ENCODE peak calls at places on chromosome 10, in six cellular contexts. Q, T, Z, O, R and L are unnamed samples.

GRCh38 chr10:133271521-133272300 is 5.0 kb downstream of the ADAM8 start:
- DNase-seq in Q (no peak), T (no peak), Z (no peak), O (no peak), R (no peak), L (no peak)

GRCh38 chr10:97188234-97188847 is 2.6 kb upstream of the SLIT1 start:
- DNase-seq in Q (no peak), T (peak; percentile 73), Z (no peak), O (no peak), R (no peak), L (no peak)

GRCh38 chr10:23755557-23755956 is 316.7 kb downstream of the OTUD1 start:
- DNase-seq in Q (no peak), T (no peak), Z (no peak), O (no peak), R (no peak), L (peak; percentile 9)

GRCh38 chr10:50393784-50394183 is 142.5 kb upstream of the ASAH2 start:
- DNase-seq in Q (no peak), T (no peak), Z (no peak), O (no peak), R (peak; percentile 44), L (no peak)

GRCh38 chr10:90087197-90088007 is 386.0 kb downstream of the KIF20B start:
- DNase-seq in Q (no peak), T (no peak), Z (no peak), O (no peak), R (no peak), L (peak; percentile 11)

GRCh38 chr10:129491123-129491734 is 24.2 kb downstream of the MGMT start:
- DNase-seq in Q (no peak), T (no peak), Z (peak; percentile 30), O (no peak), R (peak; percentile 27), L (peak; percentile 46)

GRCh38 chr10:43233601-43234430 is 33.0 kb downstream of the RASGEF1A start:
- DNase-seq in Q (no peak), T (no peak), Z (no peak), O (no peak), R (no peak), L (no peak)

GRCh38 chr10:30770816-30771215 is 141.3 kb upstream of the LYZL2 start:
- DNase-seq in Q (no peak), T (no peak), Z (no peak), O (no peak), R (no peak), L (no peak)

GRCh38 chr10:63865210-63865609 is 344.0 kb downstream of the REEP3 start:
- DNase-seq in Q (no peak), T (no peak), Z (no peak), O (no peak), R (no peak), L (no peak)

GRCh38 chr10:86437447-86437846 is 70.9 kb upstream of the GRID1 start:
- DNase-seq in Q (no peak), T (no peak), Z (no peak), O (no peak), R (no peak), L (peak; percentile 19)

GRCh38 chr10:90963331-90963730 is 42.4 kb upstream of the ANKRD1 start:
- DNase-seq in Q (no peak), T (no peak), Z (no peak), O (no peak), R (no peak), L (no peak)

GRCh38 chr10:58969578-58969977 is 206.9 kb upstream of the PHYHIPL start:
- DNase-seq in Q (no peak), T (no peak), Z (no peak), O (peak; percentile 5), R (no peak), L (no peak)

GRCh38 chr10:123743441-123744225 is 77.5 kb downstream of the GPR26 start:
- DNase-seq in Q (no peak), T (no peak), Z (peak; percentile 94), O (no peak), R (no peak), L (no peak)

GRCh38 chr10:79434816-79435215 is 10.6 kb downstream of the ZCCHC24 start:
- DNase-seq in Q (no peak), T (no peak), Z (no peak), O (no peak), R (no peak), L (peak; percentile 43)